ENCODE peak calls at places on chromosomes 3 and 15, in four cellular contexts. T is GM23248, V is left lung, E is body of pancreas. L is an unnamed sample.

GRCh38 chr3:175129126-175129525 is 270.0 kb downstream of the NAALADL2 start:
- DNase-seq in E (no peak), V (no peak), T (peak), L (no peak)

GRCh38 chr15:62932436-62932835 is 110.1 kb upstream of the TPM1 start:
- DNase-seq in V (no peak), E (no peak), T (peak), L (no peak)

GRCh38 chr3:134799393-134799792 is 4.3 kb downstream of the EPHB1 start:
- DNase-seq in E (no peak), V (no peak), T (peak), L (no peak)

GRCh38 chr3:114194750-114195149 is 15.9 kb upstream of the DRD3 start:
- DNase-seq in E (no peak), V (no peak), T (no peak), L (no peak)

GRCh38 chr3:61141697-61142096 is 109.6 kb downstream of the FHIT start:
- DNase-seq in V (no peak), E (no peak), T (no peak), L (no peak)

GRCh38 chr3:171379281-171379680 is 80.9 kb downstream of the TNIK start:
- DNase-seq in T (peak), E (no peak), V (no peak), L (no peak)

GRCh38 chr15:39783244-39783820 is 691 bp upstream of the FSIP1 start:
- DNase-seq in T (peak), V (no peak), E (no peak), L (no peak)

GRCh38 chr3:51943451-51944391 is 1.6 kb downstream of the PARP3 start:
- DNase-seq in E (no peak), V (peak), T (no peak), L (no peak)

GRCh38 chr3:73525591-73525990 is 99.2 kb downstream of the PDZRN3 start:
- DNase-seq in E (no peak), V (no peak), T (no peak), L (no peak)

GRCh38 chr15:64875641-64876223 is 34.0 kb downstream of the PLEKHO2 start:
- DNase-seq in T (no peak), V (no peak), E (no peak), L (no peak)

GRCh38 chr15:64870350-64870749 is 28.6 kb downstream of the PLEKHO2 start:
- DNase-seq in V (no peak), T (no peak), E (no peak), L (peak)

GRCh38 chr15:64877435-64877834 is 34.3 kb upstream of the ANKDD1A start:
- DNase-seq in E (peak), T (no peak), V (peak), L (peak)

GRCh38 chr15:64878708-64879107 is 33.0 kb upstream of the ANKDD1A start:
- DNase-seq in E (no peak), T (no peak), V (no peak), L (no peak)

GRCh38 chr15:64874131-64874530 is 32.4 kb downstream of the PLEKHO2 start:
- DNase-seq in E (no peak), T (no peak), V (no peak), L (no peak)
- H3K27ac ChIP-seq in E (no peak), T (no peak), V (no peak), L (no peak)

GRCh38 chr3:23808525-23808924 is 2.8 kb downstream of the UBE2E1 start:
- DNase-seq in V (no peak), E (no peak), T (no peak), L (no peak)
- H3K27ac ChIP-seq in V (peak), E (no peak), T (no peak), L (no peak)

DNA sequence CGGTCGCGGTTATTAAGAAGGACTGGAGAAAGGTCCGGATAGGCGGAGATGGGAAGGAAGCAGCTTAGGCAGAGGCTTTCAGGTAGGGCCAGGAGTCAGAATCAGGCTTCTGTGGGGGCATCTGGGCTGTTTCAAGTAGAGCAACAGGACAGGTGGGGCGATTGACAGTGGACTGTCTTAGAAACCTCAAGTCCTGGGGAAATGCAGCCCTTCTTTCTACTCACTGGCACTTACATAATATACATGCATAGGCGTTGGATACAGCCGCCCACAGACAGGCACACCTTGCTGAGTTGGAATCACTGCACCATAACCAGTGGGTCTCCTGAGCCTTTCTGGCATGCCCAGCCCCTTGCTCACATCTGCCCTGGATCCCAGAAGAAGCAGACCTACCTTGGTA is 730 bp downstream of the MYD88 start:
- DNase-seq in E (no peak), T (no peak), V (no peak), L (no peak)
- H3K27ac ChIP-seq in E (peak), T (no peak), V (peak), L (peak)

GRCh38 chr15:73950479-73951043 is 24.3 kb downstream of the LOXL1 start:
- DNase-seq in V (no peak), E (no peak), T (peak), L (no peak)

GRCh38 chr15:73951044-73951561 is 24.8 kb downstream of the LOXL1 start:
- DNase-seq in T (peak), V (peak), E (peak), L (peak)

GRCh38 chr15:73951591-73951990 is 25.3 kb downstream of the LOXL1 start:
- DNase-seq in E (no peak), T (no peak), V (no peak), L (no peak)

GRCh38 chr15:73952913-73953750 is 26.9 kb downstream of the LOXL1 start:
- DNase-seq in E (no peak), V (no peak), T (no peak), L (peak)

DNA sequence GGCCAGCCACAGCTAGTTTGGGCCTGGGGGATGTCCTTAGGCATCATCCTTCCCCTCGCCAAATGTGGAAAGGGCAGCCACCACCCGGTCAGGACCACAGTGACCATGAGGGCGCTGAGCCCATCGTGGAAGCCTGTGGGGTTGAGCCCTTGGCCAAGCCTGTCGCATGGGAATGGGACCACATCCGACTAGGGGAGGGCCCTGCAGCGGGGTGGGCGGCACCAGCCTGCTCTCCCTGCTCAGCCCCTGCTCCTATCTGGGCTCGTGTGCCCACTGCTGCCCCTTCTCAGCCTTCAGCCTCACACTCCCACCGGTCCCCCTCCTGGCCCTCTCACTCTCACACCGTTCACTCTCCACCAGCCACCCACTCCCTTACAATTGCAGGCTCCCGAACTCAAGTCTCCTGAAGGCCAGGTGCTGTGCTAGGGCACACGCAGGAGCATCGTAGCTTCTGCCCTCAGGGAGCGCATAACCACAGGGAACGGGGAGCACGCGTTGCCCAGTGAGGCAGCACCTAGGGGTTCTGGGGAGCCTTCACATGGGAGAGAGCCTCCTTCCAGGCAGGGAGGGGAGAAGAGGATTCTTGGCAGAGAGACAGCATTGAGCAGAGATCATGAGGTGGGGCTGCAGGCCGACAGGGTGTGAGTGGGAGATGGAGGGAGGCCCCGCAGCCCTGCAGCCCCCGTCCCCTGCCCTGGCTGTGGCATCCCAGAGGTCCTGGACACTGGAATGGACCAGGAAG is 26.1 kb downstream of the LOXL1 start:
- DNase-seq in T (no peak), V (no peak), E (no peak), L (no peak)
- H3K27ac ChIP-seq in T (peak), V (peak), E (peak), L (peak)

GRCh38 chr3:97161169-97161568 is 346.8 kb downstream of the EPHA6 start:
- DNase-seq in E (no peak), T (no peak), V (no peak), L (no peak)
- H3K27ac ChIP-seq in E (no peak), T (no peak), V (no peak), L (no peak)